ENCODE peak calls at places on chromosomes 12 and 14, in four cellular contexts. One of them, this sample, is unnamed.

GRCh38 chr12:124278389-124279101 is 16.3 kb upstream of the RFLNA start:
- DNase-seq in WERI-Rb-1: no peak
- DNase-seq in lower leg skin: no peak
- DNase-seq in RWPE1: no peak
- DNase-seq in this sample: no peak

GRCh38 chr12:97650242-97650641 is 187.6 kb downstream of the RMST start:
- DNase-seq in RWPE1: peak
- DNase-seq in WERI-Rb-1: no peak
- DNase-seq in lower leg skin: no peak
- DNase-seq in this sample: no peak

GRCh38 chr14:32727827-32728226 is 210.9 kb upstream of the NPAS3 start:
- DNase-seq in RWPE1: no peak
- DNase-seq in lower leg skin: no peak
- DNase-seq in WERI-Rb-1: no peak
- DNase-seq in this sample: no peak

GRCh38 chr14:101072945-101073597 is 169.5 kb upstream of the RTL1 start:
- DNase-seq in RWPE1: peak
- DNase-seq in lower leg skin: peak
- DNase-seq in WERI-Rb-1: no peak
- DNase-seq in this sample: peak

GRCh38 chr12:64582111-64582510 is 28.2 kb upstream of the RASSF3 start:
- DNase-seq in WERI-Rb-1: no peak
- DNase-seq in RWPE1: no peak
- DNase-seq in lower leg skin: no peak
- DNase-seq in this sample: no peak

GRCh38 chr12:98470469-98471082 is 44.8 kb upstream of the TMPO start:
- DNase-seq in WERI-Rb-1: no peak
- DNase-seq in RWPE1: peak
- DNase-seq in lower leg skin: no peak
- DNase-seq in this sample: no peak

GRCh38 chr12:6330192-6330591 is 11.7 kb downstream of the TNFRSF1A start:
- DNase-seq in WERI-Rb-1: no peak
- DNase-seq in lower leg skin: no peak
- DNase-seq in RWPE1: no peak
- DNase-seq in this sample: no peak

GRCh38 chr14:76510255-76510654 is 134.3 kb downstream of the ESRRB start:
- DNase-seq in RWPE1: no peak
- DNase-seq in lower leg skin: no peak
- DNase-seq in WERI-Rb-1: no peak
- DNase-seq in this sample: no peak

GRCh38 chr12:113781415-113782198 is 184.5 kb downstream of the RBM19 start:
- DNase-seq in RWPE1: no peak
- DNase-seq in lower leg skin: no peak
- DNase-seq in WERI-Rb-1: no peak
- DNase-seq in this sample: no peak

GRCh38 chr12:104799458-104799857 is 158.6 kb downstream of the SLC41A2 start:
- DNase-seq in lower leg skin: no peak
- DNase-seq in WERI-Rb-1: no peak
- DNase-seq in RWPE1: no peak
- DNase-seq in this sample: no peak

GRCh38 chr12:52740591-52740990 is 36.6 kb downstream of the KRT76 start:
- DNase-seq in lower leg skin: no peak
- DNase-seq in WERI-Rb-1: no peak
- DNase-seq in RWPE1: no peak
- DNase-seq in this sample: no peak

GRCh38 chr14:38042356-38042755 is 165.3 kb upstream of the SSTR1 start:
- DNase-seq in lower leg skin: no peak
- DNase-seq in WERI-Rb-1: no peak
- DNase-seq in RWPE1: no peak
- DNase-seq in this sample: no peak

GRCh38 chr12:7870335-7870734 is 2.4 kb downstream of the SLC2A14 start:
- DNase-seq in WERI-Rb-1: no peak
- DNase-seq in RWPE1: no peak
- DNase-seq in lower leg skin: no peak
- DNase-seq in this sample: no peak

GRCh38 chr14:20477211-20477876 is 8.1 kb downstream of the PNP start:
- DNase-seq in RWPE1: no peak
- DNase-seq in lower leg skin: no peak
- DNase-seq in WERI-Rb-1: no peak
- DNase-seq in this sample: no peak

GRCh38 chr14:51607677-51608076 is 44.0 kb upstream of the FRMD6 start:
- DNase-seq in WERI-Rb-1: no peak
- DNase-seq in RWPE1: no peak
- DNase-seq in lower leg skin: no peak
- DNase-seq in this sample: no peak

GRCh38 chr12:113471619-113472171 is at the start of gene LHX5:
- DNase-seq in lower leg skin: no peak
- DNase-seq in RWPE1: no peak
- DNase-seq in WERI-Rb-1: no peak
- DNase-seq in this sample: no peak

GRCh38 chr12:34404377-34405285 is 382.3 kb downstream of the ALG10 start:
- DNase-seq in WERI-Rb-1: peak
- DNase-seq in lower leg skin: no peak
- DNase-seq in RWPE1: no peak
- DNase-seq in this sample: peak

GRCh38 chr14:21965042-21965441 is 291.4 kb upstream of the OR4E1 start:
- DNase-seq in lower leg skin: no peak
- DNase-seq in RWPE1: no peak
- DNase-seq in WERI-Rb-1: no peak
- DNase-seq in this sample: no peak

GRCh38 chr12:111488271-111488670 is 82.5 kb downstream of the SH2B3 start:
- DNase-seq in lower leg skin: no peak
- DNase-seq in RWPE1: no peak
- DNase-seq in WERI-Rb-1: peak
- DNase-seq in this sample: no peak

GRCh38 chr14:72657214-72657921 is 236.5 kb downstream of the DPF3 start:
- DNase-seq in RWPE1: no peak
- DNase-seq in WERI-Rb-1: no peak
- DNase-seq in lower leg skin: no peak
- DNase-seq in this sample: no peak

GRCh38 chr14:102749393-102749792 is 27.9 kb upstream of the TRAF3 start:
- DNase-seq in WERI-Rb-1: no peak
- DNase-seq in RWPE1: no peak
- DNase-seq in lower leg skin: no peak
- DNase-seq in this sample: no peak

GRCh38 chr14:81679226-81679625 is 145.6 kb upstream of the SEL1L start:
- DNase-seq in lower leg skin: no peak
- DNase-seq in WERI-Rb-1: no peak
- DNase-seq in RWPE1: no peak
- DNase-seq in this sample: no peak

GRCh38 chr12:51793201-51793600 is 55.3 kb downstream of the FIGNL2 start:
- DNase-seq in WERI-Rb-1: no peak
- DNase-seq in RWPE1: no peak
- DNase-seq in lower leg skin: no peak
- DNase-seq in this sample: no peak

GRCh38 chr14:102187044-102187443 is 47.3 kb downstream of the WDR20 start:
- DNase-seq in lower leg skin: peak
- DNase-seq in WERI-Rb-1: no peak
- DNase-seq in RWPE1: peak
- DNase-seq in this sample: no peak

GRCh38 chr12:102757874-102758244 is 159.2 kb downstream of the PAH start:
- DNase-seq in WERI-Rb-1: no peak
- DNase-seq in lower leg skin: no peak
- DNase-seq in RWPE1: no peak
- DNase-seq in this sample: no peak

GRCh38 chr12:64104376-64104775 is 117.7 kb downstream of the KICS2 start:
- DNase-seq in RWPE1: peak
- DNase-seq in WERI-Rb-1: no peak
- DNase-seq in lower leg skin: no peak
- DNase-seq in this sample: no peak

GRCh38 chr12:29086325-29087271 is 62.5 kb upstream of the FAR2 start:
- DNase-seq in RWPE1: no peak
- DNase-seq in lower leg skin: no peak
- DNase-seq in WERI-Rb-1: no peak
- DNase-seq in this sample: no peak

GRCh38 chr12:29088611-29089219 is 60.4 kb upstream of the FAR2 start:
- DNase-seq in RWPE1: peak
- DNase-seq in lower leg skin: no peak
- DNase-seq in WERI-Rb-1: no peak
- DNase-seq in this sample: no peak
- TF ChIP-seq CTCF in RWPE1: peak
- TF ChIP-seq CTCF in lower leg skin: no peak
- TF ChIP-seq CTCF in WERI-Rb-1: peak
- TF ChIP-seq CTCF in this sample: no peak

GRCh38 chr12:14931359-14931758 is 7.0 kb downstream of the ERP27 start:
- DNase-seq in WERI-Rb-1: no peak
- DNase-seq in lower leg skin: no peak
- DNase-seq in RWPE1: no peak
- DNase-seq in this sample: no peak

GRCh38 chr12:14928946-14929345 is 9.4 kb downstream of the ERP27 start:
- DNase-seq in RWPE1: peak
- DNase-seq in lower leg skin: no peak
- DNase-seq in WERI-Rb-1: no peak
- DNase-seq in this sample: peak

GRCh38 chr12:14927267-14927666 is 11.1 kb downstream of the ERP27 start:
- DNase-seq in lower leg skin: no peak
- DNase-seq in WERI-Rb-1: no peak
- DNase-seq in RWPE1: no peak
- DNase-seq in this sample: no peak

GRCh38 chr12:14931791-14932560 is 6.4 kb downstream of the ERP27 start:
- DNase-seq in WERI-Rb-1: no peak
- DNase-seq in RWPE1: peak
- DNase-seq in lower leg skin: no peak
- DNase-seq in this sample: no peak

GRCh38 chr12:14930299-14930698 is 8.0 kb downstream of the ERP27 start:
- DNase-seq in WERI-Rb-1: no peak
- DNase-seq in RWPE1: no peak
- DNase-seq in lower leg skin: no peak
- DNase-seq in this sample: no peak
- TF ChIP-seq CTCF in WERI-Rb-1: no peak
- TF ChIP-seq CTCF in RWPE1: no peak
- TF ChIP-seq CTCF in lower leg skin: no peak
- TF ChIP-seq CTCF in this sample: no peak

GRCh38 chr14:34912182-34912581 is 37.0 kb upstream of the BAZ1A start:
- DNase-seq in lower leg skin: no peak
- DNase-seq in RWPE1: no peak
- DNase-seq in WERI-Rb-1: no peak
- DNase-seq in this sample: no peak
- TF ChIP-seq CTCF in lower leg skin: no peak
- TF ChIP-seq CTCF in RWPE1: no peak
- TF ChIP-seq CTCF in WERI-Rb-1: no peak
- TF ChIP-seq CTCF in this sample: no peak

DNA sequence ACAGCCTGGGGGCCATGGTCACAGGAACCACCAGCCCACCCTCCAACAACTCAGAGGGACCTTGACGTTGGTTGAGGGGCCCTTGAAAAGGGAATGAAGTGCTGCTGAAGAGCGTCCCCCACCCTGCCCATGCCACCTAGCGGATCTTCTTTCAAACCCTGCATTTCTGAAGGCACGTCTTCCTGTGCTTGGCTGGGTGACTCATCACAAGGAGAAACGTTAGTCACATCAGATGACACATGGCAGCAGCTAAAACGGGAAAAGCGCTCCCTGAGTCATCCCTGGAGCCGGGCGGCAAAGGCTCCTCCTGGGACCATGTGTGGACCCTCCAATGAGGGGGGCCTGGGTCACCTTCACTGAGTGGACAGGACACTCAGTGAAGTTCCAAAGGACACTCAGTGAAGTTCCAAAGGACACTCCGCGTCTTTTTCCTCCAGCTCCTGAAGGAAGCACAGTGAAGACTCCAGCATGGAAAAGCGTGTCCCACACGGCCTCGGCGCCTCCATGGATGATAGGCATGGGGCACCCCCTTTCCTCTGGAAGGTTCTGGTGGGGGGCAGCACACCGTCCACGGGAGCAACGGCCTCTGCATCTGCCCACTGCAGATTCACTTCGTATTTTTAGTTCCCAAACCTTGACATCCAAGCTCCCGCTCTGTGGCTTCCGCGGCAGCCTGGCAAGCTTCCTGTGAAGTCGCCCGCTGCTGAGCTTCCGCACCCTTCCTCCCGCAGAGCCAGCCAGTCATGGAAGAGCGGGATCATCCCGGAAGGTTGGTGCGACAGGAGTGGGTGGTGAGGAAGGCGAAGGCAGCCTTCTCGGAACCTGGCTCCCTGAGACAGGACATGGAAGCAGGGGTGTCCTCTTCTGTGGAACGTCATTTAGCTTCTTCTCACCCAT is 383.4 kb downstream of the VRK1 start:
- DNase-seq in WERI-Rb-1: no peak
- DNase-seq in RWPE1: peak
- DNase-seq in lower leg skin: no peak
- DNase-seq in this sample: no peak
- TF ChIP-seq CTCF in WERI-Rb-1: no peak
- TF ChIP-seq CTCF in RWPE1: no peak
- TF ChIP-seq CTCF in lower leg skin: no peak
- TF ChIP-seq CTCF in this sample: no peak

GRCh38 chr12:16972923-16973770 is 367.2 kb upstream of the LMO3 start:
- DNase-seq in lower leg skin: no peak
- DNase-seq in WERI-Rb-1: no peak
- DNase-seq in RWPE1: no peak
- DNase-seq in this sample: no peak
- TF ChIP-seq CTCF in lower leg skin: no peak
- TF ChIP-seq CTCF in WERI-Rb-1: no peak
- TF ChIP-seq CTCF in RWPE1: no peak
- TF ChIP-seq CTCF in this sample: no peak